ENCODE peak calls at places on chromosome 3, in seven cellular contexts. O is mammary epithelial cell, H is tibial nerve, P is adipocyte, M is lower lobe of right lung, W is kidney epithelial cell, K is GM23248. B is an unnamed sample.

GRCh38 chr3:15731024-15731423 is 66.8 kb downstream of the ANKRD28 start:
- DNase-seq in K (no peak), M (no peak), O (no peak), P (no peak), H (no peak), W (no peak), B (no peak)

GRCh38 chr3:58249358-58250092 is 11.9 kb downstream of the ABHD6 start:
- DNase-seq in W (no peak), M (no peak), H (no peak), O (no peak), P (no peak), K (no peak), B (peak; percentile 86)

GRCh38 chr3:149832086-149832485 is 19.1 kb downstream of the RNF13 start:
- DNase-seq in P (peak; percentile 31), O (no peak), M (no peak), K (peak; percentile 67), W (no peak), H (no peak), B (no peak)

GRCh38 chr3:114756506-114757279 is 390.4 kb downstream of the ZBTB20 start:
- DNase-seq in M (no peak), K (peak; percentile 90), P (peak; percentile 45), W (no peak), O (peak; percentile 90), H (no peak), B (no peak)

GRCh38 chr3:22952860-22953259 is 250.3 kb upstream of the UBE2E2 start:
- DNase-seq in O (no peak), H (no peak), K (no peak), W (no peak), M (no peak), P (no peak), B (no peak)

GRCh38 chr3:71210257-71211002 is 373.1 kb downstream of the FOXP1 start:
- DNase-seq in W (no peak), O (peak; percentile 29), K (peak; percentile 84), P (peak; percentile 91), M (no peak), H (no peak), B (no peak)

GRCh38 chr3:26078539-26078938 is 288.6 kb downstream of the OXSM start:
- DNase-seq in H (no peak), O (no peak), W (no peak), M (no peak), K (no peak), P (no peak), B (no peak)

GRCh38 chr3:42898896-42899675 is 6.9 kb upstream of the ZNF662 start:
- DNase-seq in H (no peak), K (peak; percentile 25), M (no peak), O (no peak), W (no peak), P (no peak), B (no peak)

GRCh38 chr3:89584398-89584797 is 477.0 kb downstream of the EPHA3 start:
- DNase-seq in W (no peak), K (no peak), O (no peak), M (no peak), P (no peak), H (no peak), B (no peak)

GRCh38 chr3:177162742-177163141 is 34.5 kb downstream of the TBL1XR1 start:
- DNase-seq in W (no peak), O (no peak), M (no peak), H (no peak), P (no peak), K (no peak), B (no peak)

GRCh38 chr3:5250467-5251195 is 63.1 kb downstream of the EDEM1 start:
- DNase-seq in K (peak; percentile 41), M (no peak), W (no peak), O (peak; percentile 29), H (no peak), P (peak; percentile 1), B (no peak)

GRCh38 chr3:194577985-194578905 is 55.0 kb downstream of the TMEM44 start:
- DNase-seq in M (no peak), K (peak; percentile 96), W (peak; percentile 89), H (no peak), O (peak; percentile 71), P (peak; percentile 80), B (peak; percentile 40)

GRCh38 chr3:181694805-181695660 is 16.7 kb upstream of the SOX2 start:
- DNase-seq in W (no peak), K (peak; percentile 20), H (peak; percentile 47), M (peak; percentile 77), O (no peak), P (peak; percentile 22), B (no peak)

GRCh38 chr3:66041116-66041515 is 2.4 kb upstream of the MAGI1 start:
- DNase-seq in H (no peak), P (peak; percentile 63), O (no peak), W (no peak), M (no peak), K (peak; percentile 85), B (no peak)

GRCh38 chr3:123448503-123449091 is at the start of gene ADCY5:
- DNase-seq in M (no peak), P (peak; percentile 61), K (peak; percentile 48), H (no peak), W (no peak), O (peak; percentile 3), B (peak; percentile 51)

GRCh38 chr3:713225-713624 is 379.6 kb upstream of the CNTN6 start:
- DNase-seq in P (no peak), H (no peak), M (no peak), W (peak; percentile 57), K (no peak), O (peak; percentile 77), B (no peak)

GRCh38 chr3:113914646-113915045 is 33.2 kb upstream of the ZDHHC23 start:
- DNase-seq in H (no peak), M (no peak), W (no peak), O (no peak), K (peak; percentile 90), P (peak; percentile 58), B (no peak)

GRCh38 chr3:98811048-98811447 is 47.9 kb downstream of the ST3GAL6 start:
- DNase-seq in O (no peak), K (no peak), M (no peak), W (no peak), P (no peak), H (no peak), B (no peak)

GRCh38 chr3:135779590-135780235 is 185.8 kb upstream of the PPP2R3A start:
- DNase-seq in H (no peak), K (no peak), O (no peak), M (no peak), W (no peak), P (no peak), B (no peak)

DNA sequence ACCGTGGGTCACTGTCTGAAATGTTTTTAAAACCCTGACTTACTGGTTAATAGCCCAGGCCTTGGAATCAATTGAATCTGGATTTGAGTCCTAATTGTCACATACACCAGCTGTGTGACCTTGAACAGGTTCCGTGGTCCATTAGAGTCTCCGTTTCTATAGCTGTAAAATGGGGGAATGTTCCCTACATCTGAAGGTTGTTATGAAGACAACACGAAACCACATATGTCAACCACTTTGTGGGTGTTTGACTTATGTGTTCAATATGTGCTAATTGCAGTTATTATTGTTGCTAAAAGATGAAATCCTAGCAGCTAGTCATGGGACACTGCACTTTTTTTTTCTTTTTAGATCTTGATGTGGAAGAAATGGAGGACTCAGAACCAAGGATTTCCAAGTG is 35.3 kb downstream of the ZBTB38 start:
- DNase-seq in M (no peak), W (no peak), K (no peak), H (no peak), O (no peak), P (peak; percentile 22), B (no peak)
- H3K27me3 ChIP-seq in M (no peaks in the 10 kb centered on the region), W (no peaks in the 10 kb centered on the region), K (no peaks in the 10 kb centered on the region), H (no peaks in the 10 kb centered on the region), O (no peaks in the 10 kb centered on the region), P (no peaks in the 10 kb centered on the region), B (no peaks in the 10 kb centered on the region)

DNA sequence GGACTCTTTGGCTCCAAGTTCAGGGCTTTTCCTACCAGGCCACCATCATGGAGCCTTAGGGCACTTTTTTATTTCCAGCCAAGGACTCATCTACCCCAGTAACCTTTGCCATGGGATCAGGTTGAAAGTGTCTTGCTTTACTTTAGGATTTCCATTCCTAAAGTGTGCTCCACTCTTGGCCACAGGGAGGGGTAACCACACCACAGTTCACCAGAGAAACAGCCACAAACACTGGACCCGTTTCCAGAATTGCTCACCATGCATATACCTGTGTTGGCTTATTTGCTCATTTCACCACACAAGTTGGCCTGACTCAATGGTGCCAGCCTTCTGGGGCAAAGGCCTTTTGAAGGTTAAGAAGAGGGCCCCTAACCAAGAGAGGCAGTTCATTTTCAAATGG is 70.6 kb upstream of the RAD18 start:
- DNase-seq in H (no peak), P (no peak), W (no peak), M (no peak), O (no peak), K (no peak), B (no peak)
- H3K27me3 ChIP-seq in H (no peaks in the 10 kb centered on the region), P (no peaks in the 10 kb centered on the region), W (no peaks in the 10 kb centered on the region), M (no peaks in the 10 kb centered on the region), O (no peaks in the 10 kb centered on the region), K (peaks cover 11% of the 10 kb centered on the region), B (no peaks in the 10 kb centered on the region)

GRCh38 chr3:186882881-186883685 is 40.6 kb downstream of the ADIPOQ start:
- DNase-seq in P (peak; percentile 43), O (peak; percentile 91), M (no peak), H (no peak), K (peak; percentile 84), W (peak; percentile 79), B (no peak)

GRCh38 chr3:186886202-186886820 is 43.8 kb downstream of the ADIPOQ start:
- DNase-seq in M (no peak), W (no peak), H (no peak), P (no peak), O (no peak), K (no peak), B (no peak)

GRCh38 chr3:186883686-186884058 is 41.2 kb downstream of the ADIPOQ start:
- DNase-seq in W (no peak), M (no peak), O (no peak), P (no peak), K (no peak), H (no peak), B (no peak)

GRCh38 chr3:186888569-186888968 is 41.8 kb upstream of the ST6GAL1 start:
- DNase-seq in W (no peak), M (no peak), H (no peak), O (no peak), P (no peak), K (no peak), B (no peak)
- H3K27me3 ChIP-seq in W (no peaks in the 10 kb centered on the region), M (no peaks in the 10 kb centered on the region), H (no peaks in the 10 kb centered on the region), O (no peaks in the 10 kb centered on the region), P (peaks cover 18% of the 10 kb centered on the region), K (peaks cover 35% of the 10 kb centered on the region), B (no peaks in the 10 kb centered on the region)

DNA sequence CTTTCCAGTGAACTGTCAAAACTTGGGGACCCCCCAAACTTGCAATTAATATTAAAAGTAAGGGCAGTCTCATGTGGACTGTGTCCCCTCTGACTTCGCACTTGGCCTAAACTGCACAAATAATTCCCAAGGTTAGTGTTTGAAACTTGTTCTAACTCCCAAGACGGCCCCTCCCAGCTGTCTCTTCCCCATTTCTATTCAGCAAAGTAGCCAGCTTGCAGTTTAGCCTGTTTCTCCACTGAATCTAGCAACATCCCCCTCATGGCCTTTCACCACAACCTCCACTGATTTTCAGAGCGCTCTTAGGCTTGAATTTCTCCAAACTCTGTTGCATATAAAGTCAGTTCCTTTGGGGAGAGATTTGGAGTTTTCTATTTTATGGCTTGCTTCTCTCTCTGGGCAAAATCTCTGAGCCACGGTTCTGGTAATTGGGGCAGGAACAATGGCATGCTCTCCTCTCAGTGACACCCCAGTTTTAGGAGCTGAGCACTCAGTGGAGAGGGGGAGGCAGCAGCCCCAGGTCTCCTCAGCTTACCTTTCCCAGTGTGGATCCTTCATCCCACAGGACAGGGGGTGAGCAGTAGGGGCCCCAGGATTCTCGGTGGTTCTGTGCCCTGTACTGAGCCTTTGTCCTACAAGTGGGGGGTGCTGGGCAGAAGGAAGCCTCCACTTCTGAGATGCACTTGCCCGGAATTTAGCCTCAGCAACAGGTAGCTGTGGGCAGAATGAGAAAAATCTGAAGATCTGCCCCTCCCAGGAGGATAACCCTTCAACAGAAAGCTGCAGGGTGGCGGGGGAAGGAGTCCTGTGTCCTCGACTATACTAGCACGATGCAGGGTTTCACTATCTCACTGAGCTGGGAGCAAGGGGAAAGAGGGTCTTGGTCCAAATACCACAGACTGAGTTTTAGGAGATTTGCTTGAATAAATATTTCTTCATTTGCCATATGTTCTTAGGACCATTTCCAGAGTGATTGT is 39.3 kb upstream of the GATA2 start:
- DNase-seq in H (no peak), O (no peak), M (no peak), W (no peak), K (no peak), P (no peak), B (no peak)
- H3K27me3 ChIP-seq in H (peaks cover 11% of the 10 kb centered on the region), O (peaks cover 6% of the 10 kb centered on the region), M (peaks cover 3% of the 10 kb centered on the region), W (peaks cover 15% of the 10 kb centered on the region), K (peaks cover 4% of the 10 kb centered on the region), P (peaks cover 48% of the 10 kb centered on the region), B (no peaks in the 10 kb centered on the region)

B was measured in right lobe of liver.